ENCODE peak calls at places on chromosomes 12 and 14, in ten cellular contexts. S is mucosa of descending colon; Y is adrenal gland; V is stomach; T is left ventricle myocardium inferior; N is neuronal stem cell; W is ascending aorta; L is iPS DF 6.9; U is CD8-positive, alpha-beta memory T cell; G is heart left ventricle. D is an unnamed sample. For H3K4me1, the result is how much of the 10 kb centered on the place peaks cover.

GRCh38 chr14:28785096-28785952 is 18.7 kb downstream of the FOXG1 start:
- DNase-seq in S (no peak), Y (no peak), V (no peak), T (no peak), N (no peak), W (no peak), L (no peak), U (no peak), G (no peak), D (no peak)

GRCh38 chr14:103422981-103423600 is 37.9 kb downstream of the MARK3 start:
- DNase-seq in S (no peak), Y (no peak), V (no peak), T (no peak), N (no peak), W (no peak), L (no peak), U (no peak), G (no peak), D (no peak)

GRCh38 chr12:48814313-48815280 is 3.7 kb upstream of the CACNB3 start:
- DNase-seq in S (peak), Y (peak), V (peak), T (peak), N (peak), W (peak), L (no peak), U (peak), G (peak), D (peak)

GRCh38 chr12:98696036-98696646 is 51.1 kb downstream of the APAF1 start:
- DNase-seq in S (no peak), Y (no peak), V (no peak), T (no peak), N (no peak), W (no peak), L (peak), U (no peak), G (no peak), D (no peak)

GRCh38 chr14:33589334-33589733 is 361.5 kb downstream of the EGLN3 start:
- DNase-seq in S (no peak), Y (peak), V (peak), T (no peak), N (no peak), W (no peak), L (no peak), U (no peak), G (no peak), D (peak)

GRCh38 chr14:59197695-59198262 is 9.3 kb downstream of the DAAM1 start:
- DNase-seq in S (no peak), Y (no peak), V (no peak), T (no peak), N (no peak), W (no peak), L (no peak), U (no peak), G (no peak), D (no peak)

GRCh38 chr12:123105427-123105826 is 45.5 kb downstream of the PITPNM2 start:
- DNase-seq in S (no peak), Y (no peak), V (no peak), T (no peak), N (no peak), W (no peak), L (no peak), U (no peak), G (peak), D (no peak)

GRCh38 chr14:92500491-92500941 is 13.1 kb upstream of the RIN3 start:
- DNase-seq in S (no peak), Y (no peak), V (no peak), T (peak), N (no peak), W (peak), L (no peak), U (no peak), G (peak), D (no peak)

GRCh38 chr14:73709904-73710469 is 4.2 kb downstream of the PNMA1 start:
- DNase-seq in S (no peak), Y (no peak), V (no peak), T (no peak), N (no peak), W (no peak), L (no peak), U (no peak), G (no peak), D (no peak)

GRCh38 chr12:19130224-19131019 is 889 bp downstream of the PLEKHA5 start:
- DNase-seq in S (peak), Y (peak), V (peak), T (peak), N (peak), W (peak), L (no peak), U (peak), G (peak), D (peak)

GRCh38 chr12:39764944-39765560 is 145.4 kb upstream of the ABCD2 start:
- DNase-seq in S (no peak), Y (no peak), V (no peak), T (no peak), N (peak), W (no peak), L (no peak), U (no peak), G (no peak), D (no peak)

GRCh38 chr12:110373025-110373876 is 30.3 kb downstream of the ANAPC7 start:
- DNase-seq in S (peak), Y (peak), V (no peak), T (peak), N (no peak), W (no peak), L (no peak), U (no peak), G (peak), D (no peak)

GRCh38 chr14:50853891-50854290 is 18.0 kb upstream of the ABHD12B start:
- DNase-seq in S (no peak), Y (no peak), V (no peak), T (no peak), N (no peak), W (no peak), L (no peak), U (no peak), G (no peak), D (no peak)

GRCh38 chr14:19993438-19993837 is 8.5 kb upstream of the OR4Q2 start:
- DNase-seq in S (no peak), Y (no peak), V (no peak), T (no peak), N (no peak), W (no peak), L (no peak), U (no peak), G (no peak), D (no peak)

GRCh38 chr14:94321421-94322271 is 1.5 kb downstream of the SERPINA6 start:
- DNase-seq in S (no peak), Y (no peak), V (no peak), T (no peak), N (no peak), W (no peak), L (no peak), U (no peak), G (no peak), D (no peak)

GRCh38 chr14:41343857-41344256 is 262.8 kb upstream of the LRFN5 start:
- DNase-seq in S (no peak), Y (no peak), V (no peak), T (no peak), N (no peak), W (no peak), L (no peak), U (no peak), G (no peak), D (no peak)

GRCh38 chr14:102929349-102930137 is 7.1 kb downstream of the AMN start:
- DNase-seq in S (no peak), Y (no peak), V (no peak), T (no peak), N (no peak), W (no peak), L (no peak), U (no peak), G (no peak), D (no peak)

GRCh38 chr12:94263011-94263786 is 114.8 kb downstream of the PLXNC1 start:
- DNase-seq in S (peak), Y (peak), V (no peak), T (no peak), N (no peak), W (no peak), L (no peak), U (peak), G (no peak), D (no peak)

GRCh38 chr12:94261119-94261518 is 112.7 kb downstream of the PLXNC1 start:
- DNase-seq in S (no peak), Y (no peak), V (no peak), T (no peak), N (peak), W (no peak), L (peak), U (no peak), G (no peak), D (no peak)

GRCh38 chr12:94263905-94264655 is 115.7 kb downstream of the PLXNC1 start:
- DNase-seq in S (no peak), Y (no peak), V (no peak), T (no peak), N (no peak), W (no peak), L (peak), U (no peak), G (peak), D (no peak)

GRCh38 chr12:94261781-94262180 is 113.4 kb downstream of the PLXNC1 start:
- DNase-seq in S (no peak), Y (no peak), V (no peak), T (no peak), N (no peak), W (no peak), L (no peak), U (no peak), G (no peak), D (no peak)

GRCh38 chr12:94262228-94263010 is 114.0 kb downstream of the PLXNC1 start:
- DNase-seq in S (peak), Y (peak), V (peak), T (peak), N (no peak), W (peak), L (no peak), U (peak), G (peak), D (peak)
- H3K4me3 ChIP-seq in S (peak), Y (peak), V (peak), T (peak), N (no peak), W (peak), L (no peak), U (peak), G (peak), D (peak)

DNA sequence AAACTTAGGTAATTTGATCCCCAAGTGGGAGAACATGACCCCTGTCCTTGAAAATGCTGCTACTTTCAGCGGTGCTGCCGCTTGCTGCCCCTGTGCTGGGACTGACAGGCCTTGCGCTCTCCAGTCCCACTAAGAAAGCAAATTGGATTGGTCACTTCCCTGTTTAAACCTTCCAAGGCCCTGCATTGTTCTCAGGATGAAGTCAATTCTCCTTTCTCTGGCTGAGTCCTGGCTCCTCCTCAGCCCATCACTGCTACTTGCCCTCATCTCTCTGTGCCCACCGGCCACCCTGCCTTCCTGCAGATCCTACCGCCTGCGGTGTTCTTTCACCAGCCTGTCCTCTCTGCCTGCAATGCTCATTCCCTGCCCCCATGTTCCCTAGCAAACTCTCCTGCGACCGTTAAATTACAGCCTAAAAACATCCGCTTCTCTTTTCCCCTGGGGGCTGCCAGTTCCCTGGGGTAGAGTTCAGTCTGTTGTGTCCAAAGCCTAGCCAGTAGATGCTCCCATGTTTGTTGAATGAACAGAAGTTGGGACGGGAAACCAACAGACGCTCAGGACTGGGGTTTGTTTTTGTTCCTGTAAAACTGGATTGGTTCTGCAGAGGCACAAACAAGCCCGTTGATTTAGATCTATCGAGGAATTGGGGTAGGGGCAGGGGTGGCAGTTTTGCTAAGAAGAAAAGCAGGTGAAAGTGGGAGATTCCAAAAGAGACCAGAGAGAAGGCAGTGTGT is 127.3 kb upstream of the HIF1A start:
- DNase-seq in S (no peak), Y (no peak), V (no peak), T (no peak), N (peak), W (peak), L (no peak), U (no peak), G (no peak), D (no peak)
- H3K4me1 ChIP-seq in S (under half), Y (half or more), V (half or more), T (half or more), N (under half), W (under half), L (under half), U (under half), G (under half), D (under half)

DNA sequence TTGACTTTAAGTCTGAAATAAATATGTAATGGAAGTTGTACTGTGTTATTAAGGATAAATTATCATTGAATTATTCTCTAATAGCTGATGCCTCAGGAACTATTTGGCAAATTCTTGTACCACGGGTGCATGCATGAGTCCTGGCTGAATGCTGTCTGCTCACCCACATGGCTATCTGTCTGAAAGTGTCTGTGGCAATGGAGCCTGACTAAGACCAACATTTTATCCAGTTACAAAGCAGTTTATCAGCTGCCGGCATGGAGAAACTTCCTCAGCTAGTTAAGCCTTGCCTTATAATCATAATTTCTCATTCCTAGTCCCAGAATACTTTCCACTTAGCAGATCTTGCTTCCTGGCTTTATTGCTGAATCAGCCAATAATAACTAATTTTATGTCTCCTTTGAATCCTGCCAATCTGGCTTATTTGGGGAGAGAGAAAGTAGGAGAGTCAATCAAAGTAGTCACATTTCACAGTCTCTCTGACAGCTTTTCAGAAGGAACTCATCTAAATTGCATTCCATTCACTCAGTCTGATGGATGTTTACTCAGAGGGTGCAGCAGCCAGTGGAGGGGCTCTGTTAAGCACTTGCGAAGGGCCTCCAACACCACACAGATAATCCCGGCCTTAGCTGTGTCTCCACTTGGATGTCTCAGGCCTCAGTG is 280.6 kb upstream of the CLEC14A start:
- DNase-seq in S (no peak), Y (no peak), V (no peak), T (no peak), N (no peak), W (no peak), L (no peak), U (no peak), G (no peak), D (no peak)
- H3K4me3 ChIP-seq in S (no peak), Y (no peak), V (no peak), T (no peak), N (no peak), W (no peak), L (no peak), U (no peak), G (no peak), D (no peak)

GRCh38 chr12:52874573-52875435 is 26.0 kb upstream of the KRT78 start:
- DNase-seq in S (no peak), Y (no peak), V (no peak), T (no peak), N (no peak), W (no peak), L (no peak), U (no peak), G (no peak), D (no peak)

GRCh38 chr12:52876371-52876770 is 27.6 kb upstream of the KRT78 start:
- DNase-seq in S (peak), Y (peak), V (peak), T (peak), N (no peak), W (no peak), L (no peak), U (no peak), G (no peak), D (peak)

GRCh38 chr12:52873513-52873831 is 24.7 kb upstream of the KRT78 start:
- DNase-seq in S (no peak), Y (no peak), V (no peak), T (no peak), N (no peak), W (no peak), L (no peak), U (no peak), G (no peak), D (peak)

GRCh38 chr12:52872644-52873384 is 24.0 kb upstream of the KRT78 start:
- DNase-seq in S (peak), Y (no peak), V (no peak), T (no peak), N (no peak), W (no peak), L (no peak), U (no peak), G (no peak), D (no peak)

DNA sequence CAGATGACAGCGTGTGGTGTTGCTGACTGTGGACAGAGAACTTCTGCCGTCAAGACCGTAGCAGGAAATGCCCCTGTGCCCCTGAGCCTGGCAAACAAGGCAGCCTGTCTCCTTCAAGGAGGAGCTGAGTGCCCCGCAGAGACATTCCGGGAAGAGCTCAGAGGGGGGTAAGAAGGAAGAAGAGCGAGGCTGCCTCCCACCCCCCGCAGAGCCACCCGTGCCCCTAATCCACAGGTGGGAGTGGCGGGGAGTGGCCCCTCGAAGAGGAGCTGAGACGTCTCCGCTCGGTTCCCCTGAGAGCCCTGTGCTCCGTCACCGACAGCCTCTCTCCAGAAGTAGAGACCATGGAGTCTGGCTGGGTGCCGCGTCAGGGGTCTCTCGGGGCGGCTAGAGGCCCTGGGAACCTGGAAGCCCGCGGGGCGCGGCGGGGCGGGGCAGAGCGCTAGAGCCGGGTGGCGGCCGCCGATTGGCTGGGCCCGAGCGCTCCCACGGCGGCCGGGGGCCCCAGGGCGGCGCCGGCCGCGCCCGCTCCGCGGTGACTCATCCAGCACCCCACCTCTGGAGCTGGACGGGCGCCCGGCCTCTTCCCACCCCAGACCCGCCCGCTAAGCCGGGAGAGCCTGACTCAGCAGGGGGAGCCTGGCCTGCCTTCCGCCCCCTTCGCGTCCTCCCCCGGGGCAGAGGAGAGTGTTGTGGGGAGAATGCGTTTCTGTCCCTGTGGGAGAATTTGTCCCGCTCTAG is 25.2 kb upstream of the KRT78 start:
- DNase-seq in S (peak), Y (peak), V (peak), T (peak), N (no peak), W (peak), L (no peak), U (peak), G (peak), D (peak)
- H3K4me1 ChIP-seq in S (under half), Y (under half), V (half or more), T (under half), N (under half), W (under half), L (under half), U (under half), G (under half), D (under half)

DNA sequence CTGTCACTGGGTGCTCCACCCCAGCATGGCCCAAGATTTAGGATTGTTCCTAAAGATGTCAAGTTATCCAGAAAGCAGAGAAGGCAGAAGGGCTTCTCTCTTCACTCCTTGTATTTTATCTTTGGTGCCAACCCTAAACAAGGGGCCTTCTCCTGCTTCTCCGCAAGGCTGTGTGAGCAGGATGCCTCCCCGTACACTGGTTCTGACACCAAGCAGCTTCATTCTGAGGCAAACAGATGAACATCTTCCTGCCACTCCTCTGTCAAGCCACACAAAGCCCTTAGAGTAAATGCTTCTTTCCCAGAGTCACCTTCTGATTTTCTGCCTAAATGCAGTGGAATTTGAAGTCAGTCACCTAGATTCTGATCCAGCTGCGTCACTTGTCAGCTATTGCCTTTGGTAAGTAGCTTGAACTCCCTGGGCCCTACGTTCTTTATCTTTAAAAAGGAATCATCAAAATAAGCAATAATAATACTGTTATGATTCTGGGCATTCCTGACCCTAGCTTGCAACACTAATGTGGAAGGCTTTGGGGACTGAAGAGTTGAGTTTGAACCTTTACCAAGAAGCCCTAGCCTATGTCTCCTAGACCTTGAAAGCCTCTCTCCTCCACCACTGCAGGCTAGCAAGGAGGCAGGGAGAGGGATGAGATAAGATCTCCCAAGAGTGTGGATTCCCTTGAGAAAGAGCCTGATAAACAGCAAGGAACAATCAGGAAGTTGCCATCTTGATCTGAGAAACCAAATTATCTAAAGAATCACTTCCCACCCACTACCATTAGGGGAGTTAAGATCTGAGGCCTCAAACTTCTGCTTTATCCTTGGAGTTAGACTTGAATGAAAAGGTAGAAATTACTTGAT is 5.7 kb downstream of the KRT73 start:
- DNase-seq in S (no peak), Y (no peak), V (no peak), T (no peak), N (no peak), W (no peak), L (no peak), U (no peak), G (no peak), D (no peak)
- H3K4me3 ChIP-seq in S (no peak), Y (no peak), V (no peak), T (no peak), N (no peak), W (no peak), L (no peak), U (no peak), G (no peak), D (no peak)

D was measured in body of pancreas.